ENCODE peak calls at places on chromosomes 2 and 18, in six cellular contexts. E, X, J, W, Y and B are unnamed samples.

GRCh38 chr2:43737097-43737854 is 36.6 kb upstream of the DYNC2LI1 start:
- DNase-seq in E (no peak), X (peak), J (peak), W (peak), Y (no peak), B (peak)

GRCh38 chr2:72920317-72921087 is 3.2 kb downstream of the EMX1 start:
- DNase-seq in E (no peak), X (peak), J (peak), W (no peak), Y (peak), B (peak)

GRCh38 chr2:199589303-199589702 is 131.6 kb upstream of the SATB2 start:
- DNase-seq in E (no peak), X (no peak), J (no peak), W (no peak), Y (no peak), B (no peak)

GRCh38 chr2:37568565-37568964 is 102.9 kb downstream of the CDC42EP3 start:
- DNase-seq in E (no peak), X (no peak), J (no peak), W (no peak), Y (no peak), B (no peak)

GRCh38 chr18:41569867-41570266 is 385.2 kb upstream of the PIK3C3 start:
- DNase-seq in E (no peak), X (no peak), J (no peak), W (no peak), Y (no peak), B (no peak)

GRCh38 chr2:215830313-215830712 is 183.0 kb downstream of the MREG start:
- DNase-seq in E (peak), X (peak), J (peak), W (no peak), Y (no peak), B (peak)

GRCh38 chr2:23900927-23901322 is 26.0 kb downstream of the ATAD2B start:
- DNase-seq in E (peak), X (peak), J (peak), W (peak), Y (no peak), B (peak)

GRCh38 chr2:15449542-15450236 is 111.4 kb downstream of the NBAS start:
- DNase-seq in E (no peak), X (no peak), J (no peak), W (no peak), Y (no peak), B (peak)

GRCh38 chr2:196136151-196136550 is 35.2 kb downstream of the STK17B start:
- DNase-seq in E (no peak), X (no peak), J (no peak), W (no peak), Y (no peak), B (no peak)

GRCh38 chr2:240956161-240956934 is 42.1 kb upstream of the SNED1 start:
- DNase-seq in E (peak), X (no peak), J (no peak), W (no peak), Y (no peak), B (no peak)

GRCh38 chr2:230218411-230218810 is 1.4 kb downstream of the SP110 start:
- DNase-seq in E (no peak), X (no peak), J (no peak), W (no peak), Y (peak), B (no peak)

GRCh38 chr2:86107031-86107430 is 996 bp downstream of the PTCD3 start:
- DNase-seq in E (no peak), X (no peak), J (no peak), W (no peak), Y (peak), B (no peak)

GRCh38 chr18:57497372-57498294 is 62.5 kb downstream of the ONECUT2 start:
- DNase-seq in E (no peak), X (peak), J (peak), W (no peak), Y (no peak), B (peak)

GRCh38 chr2:218010116-218010837 is 7.5 kb upstream of the TNS1 start:
- DNase-seq in E (peak), X (peak), J (peak), W (no peak), Y (no peak), B (no peak)

GRCh38 chr2:131039535-131039907 is 53.7 kb downstream of the FAM168B start:
- DNase-seq in E (no peak), X (no peak), J (no peak), W (no peak), Y (no peak), B (no peak)

GRCh38 chr2:217434183-217434620 is 568.6 kb downstream of the TNS1 start:
- DNase-seq in E (peak), X (peak), J (peak), W (peak), Y (peak), B (peak)

GRCh38 chr2:204325468-204325867 is 219.8 kb upstream of the PARD3B start:
- DNase-seq in E (peak), X (peak), J (peak), W (peak), Y (peak), B (peak)

GRCh38 chr18:75884728-75885127 is 457.2 kb upstream of the SMIM21 start:
- DNase-seq in E (no peak), X (no peak), J (no peak), W (no peak), Y (no peak), B (no peak)

GRCh38 chr2:190858817-190859216 is 21.8 kb upstream of the GLS start:
- DNase-seq in E (no peak), X (peak), J (no peak), W (peak), Y (no peak), B (peak)

GRCh38 chr2:240463274-240463865 is 27.9 kb downstream of the GPC1 start:
- DNase-seq in E (peak), X (no peak), J (no peak), W (no peak), Y (no peak), B (no peak)

GRCh38 chr2:111897924-111898702 is at the start of gene MERTK:
- DNase-seq in E (peak), X (peak), J (peak), W (no peak), Y (peak), B (peak)

GRCh38 chr2:218988164-218988563 is 3.2 kb upstream of the FEV start:
- DNase-seq in E (no peak), X (no peak), J (no peak), W (no peak), Y (no peak), B (no peak)

GRCh38 chr2:85308951-85309555 is 18.7 kb downstream of the TGOLN2 start:
- DNase-seq in E (peak), X (peak), J (no peak), W (no peak), Y (peak), B (peak)

GRCh38 chr2:113172721-113173562 is 829 bp upstream of the PSD4 start:
- DNase-seq in E (no peak), X (no peak), J (no peak), W (no peak), Y (no peak), B (no peak)

GRCh38 chr2:113173563-113174368 is at the start of gene PSD4:
- DNase-seq in E (no peak), X (no peak), J (no peak), W (no peak), Y (peak), B (no peak)

GRCh38 chr2:113175101-113175628 is 1.4 kb downstream of the PSD4 start:
- DNase-seq in E (no peak), X (no peak), J (no peak), W (no peak), Y (peak), B (no peak)

GRCh38 chr2:113175736-113176695 is 2.2 kb downstream of the PSD4 start:
- DNase-seq in E (no peak), X (no peak), J (no peak), W (no peak), Y (peak), B (no peak)

DNA sequence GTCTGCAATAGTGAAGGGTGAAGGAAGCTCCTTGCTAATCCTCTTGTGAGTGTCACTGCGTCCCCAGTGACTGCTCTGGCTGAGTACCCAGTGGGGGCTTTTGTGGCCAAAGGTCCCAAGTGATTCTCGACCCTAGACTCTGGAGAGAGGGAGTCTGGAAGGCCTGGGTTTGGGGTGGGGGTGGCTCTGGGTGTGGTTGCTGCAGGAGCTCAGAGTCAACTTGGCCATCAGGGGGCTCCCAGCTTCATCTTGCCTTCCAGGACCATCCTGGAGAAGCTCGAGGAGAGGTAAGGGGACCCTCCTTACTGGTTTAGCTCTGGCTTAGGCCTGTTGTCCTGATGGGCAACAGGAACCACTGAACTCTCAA is 581 bp downstream of the PSD4 start:
- DNase-seq in E (no peak), X (no peak), J (no peak), W (no peak), Y (peak), B (no peak)
- TF ChIP-seq CTCF in E (no peak), X (no peak), J (no peak), W (no peak), Y (peak), B (no peak)

GRCh38 chr18:23133860-23134779 is 1.2 kb upstream of the CABLES1 start:
- DNase-seq in E (no peak), X (no peak), J (peak), W (no peak), Y (peak), B (no peak)
- H3K4me3 ChIP-seq in E (peak), X (peak), J (peak), W (no peak), Y (peak), B (peak)

DNA sequence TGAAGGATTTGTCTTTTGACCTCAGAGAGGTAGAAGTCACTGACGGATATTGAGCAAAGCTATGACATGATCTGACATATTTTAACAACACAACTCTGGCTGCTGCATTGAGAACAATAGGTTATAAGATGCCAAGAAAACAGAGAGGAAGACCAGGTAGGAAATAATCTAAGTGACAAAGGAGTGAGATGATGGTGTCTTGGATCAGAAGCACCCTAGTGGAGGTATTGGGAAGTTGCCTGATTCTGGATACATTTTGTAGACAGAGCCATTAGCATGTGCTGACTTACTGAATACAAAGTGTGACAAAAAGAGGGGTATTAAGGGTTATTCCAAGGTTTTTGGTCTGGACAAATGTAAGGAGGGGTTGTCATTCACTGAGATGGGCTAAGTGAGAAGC is 1438.1 kb downstream of the DPP10 start:
- DNase-seq in E (no peak), X (no peak), J (no peak), W (no peak), Y (no peak), B (no peak)
- TF ChIP-seq CTCF in E (no peak), X (no peak), J (peak), W (no peak), Y (no peak), B (no peak)

GRCh38 chr2:106719222-106719621 is 166.7 kb downstream of the ST6GAL2 start:
- DNase-seq in E (no peak), X (no peak), J (no peak), W (no peak), Y (no peak), B (no peak)
- H3K4me3 ChIP-seq in E (no peak), X (no peak), J (no peak), W (no peak), Y (no peak), B (no peak)

DNA sequence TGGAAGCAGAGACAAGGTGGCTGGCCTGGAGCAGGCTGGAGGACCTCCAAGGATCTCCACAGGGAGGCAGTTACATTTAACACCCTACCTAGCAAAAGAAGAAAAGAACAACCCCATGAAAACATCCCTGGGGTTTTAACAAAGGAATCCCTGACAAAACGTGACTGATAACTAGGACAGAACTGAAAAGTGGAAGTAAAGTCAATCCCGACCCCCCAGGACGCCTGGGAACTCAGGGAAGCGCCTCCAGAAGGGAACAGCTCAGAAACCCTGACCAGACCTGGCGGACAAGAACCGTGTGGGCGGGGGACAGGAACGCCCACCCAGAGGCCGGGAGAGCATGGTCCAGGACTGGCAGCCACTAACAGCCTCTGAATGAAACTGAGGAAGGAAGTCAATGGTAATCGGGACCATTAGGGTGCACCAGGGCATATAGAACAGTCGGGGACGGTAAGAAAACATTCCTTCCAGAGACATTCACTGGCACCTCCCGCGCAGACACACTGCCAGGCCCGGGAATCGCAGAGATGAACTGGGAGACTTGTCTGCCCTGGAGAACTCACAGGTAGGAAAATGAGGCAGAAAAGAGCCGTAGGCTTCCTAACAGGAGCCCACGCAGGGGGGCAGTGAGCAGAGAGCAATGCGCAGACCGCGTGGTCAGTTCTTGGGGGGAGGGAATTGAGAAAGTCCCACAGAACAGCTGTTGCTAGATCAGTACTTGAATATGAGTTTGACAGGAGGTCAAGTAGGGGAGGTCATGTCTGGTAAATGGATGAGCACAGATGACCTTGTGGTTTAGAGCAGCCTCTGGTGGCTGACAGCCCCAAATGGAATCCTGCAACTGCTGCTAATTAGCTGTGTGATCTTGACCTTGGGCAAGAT is 1.3 kb upstream of the TBC1D8 start:
- DNase-seq in E (peak), X (peak), J (peak), W (no peak), Y (peak), B (peak)
- TF ChIP-seq CTCF in E (peak), X (peak), J (peak), W (peak), Y (peak), B (peak)

DNA sequence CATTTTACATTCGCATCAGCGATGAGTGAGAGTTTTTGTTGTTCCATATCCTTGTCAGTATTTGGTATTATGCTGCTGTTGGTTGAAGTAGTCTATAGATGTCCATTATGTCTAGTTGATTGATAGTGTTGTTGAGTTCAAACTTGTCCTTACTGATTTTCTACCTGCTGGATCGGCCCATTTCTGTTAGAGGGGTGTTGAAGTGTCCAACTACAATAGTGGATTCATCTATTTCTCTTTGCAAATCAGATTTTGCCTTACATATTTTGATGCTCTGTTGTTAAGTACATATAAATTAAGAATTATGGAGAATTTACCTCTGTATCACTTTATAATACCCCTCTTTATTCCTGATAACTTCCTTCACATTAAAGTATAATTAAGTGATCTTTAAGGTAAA is 8.7 kb downstream of the SPOPL start:
- DNase-seq in E (no peak), X (no peak), J (no peak), W (no peak), Y (no peak), B (no peak)
- H3K4me3 ChIP-seq in E (no peak), X (no peak), J (no peak), W (no peak), Y (no peak), B (no peak)

GRCh38 chr2:99184811-99185210 is 3.8 kb downstream of the MRPL30 start:
- DNase-seq in E (no peak), X (no peak), J (no peak), W (no peak), Y (no peak), B (no peak)

GRCh38 chr2:99187011-99187410 is 6.0 kb downstream of the MRPL30 start:
- DNase-seq in E (no peak), X (no peak), J (no peak), W (no peak), Y (no peak), B (no peak)

GRCh38 chr2:99188357-99188756 is 7.4 kb downstream of the MRPL30 start:
- DNase-seq in E (no peak), X (no peak), J (no peak), W (no peak), Y (no peak), B (no peak)

DNA sequence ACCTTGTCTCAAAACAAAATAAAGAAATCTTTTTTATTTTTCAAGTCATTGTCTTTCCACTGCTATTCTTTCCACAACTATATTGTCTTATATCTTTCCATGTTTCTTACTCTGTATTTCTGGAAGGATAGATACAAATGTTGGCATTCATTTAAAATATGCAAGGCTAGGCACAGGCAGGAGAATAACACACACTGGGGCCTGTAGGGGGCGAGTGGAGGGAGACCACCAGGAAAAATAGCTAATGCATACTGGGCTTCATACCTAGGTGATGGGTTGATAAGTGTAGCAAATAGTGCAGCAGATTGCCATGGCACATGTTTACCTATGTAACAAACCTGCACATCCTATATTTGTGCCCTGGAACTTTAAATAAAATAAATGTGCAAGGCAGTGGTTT is 9.6 kb downstream of the MRPL30 start:
- DNase-seq in E (no peak), X (no peak), J (no peak), W (no peak), Y (no peak), B (no peak)
- TF ChIP-seq CTCF in E (no peak), X (no peak), J (no peak), W (no peak), Y (no peak), B (no peak)

GRCh38 chr2:222303828-222304736 is 5.3 kb upstream of the PAX3 start:
- DNase-seq in E (no peak), X (no peak), J (no peak), W (no peak), Y (no peak), B (no peak)
- H3K4me3 ChIP-seq in E (no peak), X (no peak), J (no peak), W (no peak), Y (no peak), B (no peak)